ENCODE peak calls at places on chromosomes 4 and X, in five cellular contexts. J is chondrocyte, H is fibroblast of the aortic adventitia, V is type B pancreatic cell, R is WTC11. S is an unnamed sample.
A peak's percentile ranks its signal among the peaks of the same experiment; 100 is the strongest.

GRCh38 chrX:46180258-46180687 is 364.9 kb downstream of the ZNF674 start:
- DNase-seq in R (no peak), J (no peak), H (peak; percentile 91), V (no peak), S (no peak)

GRCh38 chr4:58734030-58734673 is 1624.0 kb upstream of the IGFBP7 start:
- DNase-seq in R (no peak), J (no peak), H (no peak), V (no peak), S (no peak)

GRCh38 chr4:84495448-84496221 is 3.5 kb downstream of the NKX6-1 start:
- DNase-seq in H (no peak), V (no peak), J (no peak), R (peak; percentile 39), S (peak; percentile 38)

GRCh38 chr4:158484173-158484885 is 37.4 kb upstream of the RXFP1 start:
- DNase-seq in J (no peak), V (no peak), R (no peak), H (no peak), S (no peak)

GRCh38 chrX:45801554-45801953 is 600.9 kb upstream of the DIPK2B start:
- DNase-seq in R (no peak), V (no peak), J (no peak), H (peak; percentile 60), S (no peak)

GRCh38 chr4:102477657-102478056 is 23.5 kb upstream of the NFKB1 start:
- DNase-seq in H (no peak), J (no peak), R (no peak), V (no peak), S (no peak)

GRCh38 chr4:74320559-74321118 is 12.4 kb downstream of the EPGN start:
- DNase-seq in H (peak; percentile 82), V (no peak), J (no peak), R (peak; percentile 52), S (peak; percentile 51)

GRCh38 chr4:164753873-164754488 is at the start of gene SMIM31:
- DNase-seq in J (no peak), V (no peak), H (no peak), R (no peak), S (no peak)

GRCh38 chr4:83618991-83619390 is 83.1 kb downstream of the GPAT3 start:
- DNase-seq in V (no peak), J (no peak), R (no peak), H (no peak), S (peak; percentile 16)

GRCh38 chr4:37922323-37922722 is 31.4 kb downstream of the TBC1D1 start:
- DNase-seq in H (peak; percentile 56), R (no peak), J (no peak), V (no peak), S (no peak)

GRCh38 chr4:163959932-163960331 is 465.4 kb downstream of the TMA16 start:
- DNase-seq in H (no peak), V (no peak), J (no peak), R (no peak), S (no peak)

GRCh38 chrX:85561216-85561615 is 181.8 kb upstream of the POF1B start:
- DNase-seq in H (no peak), V (no peak), J (no peak), R (no peak), S (no peak)

GRCh38 chr4:84545093-84545492 is 37.8 kb upstream of the CDS1 start:
- DNase-seq in J (no peak), H (no peak), R (no peak), V (no peak), S (no peak)

GRCh38 chr4:95867919-95868318 is 28.0 kb downstream of the PDHA2 start:
- DNase-seq in J (no peak), H (peak; percentile 1), V (no peak), R (no peak), S (no peak)

GRCh38 chr4:56757270-56757746 is 64.2 kb downstream of the SPINK2 start:
- DNase-seq in H (peak; percentile 43), R (peak; percentile 23), J (no peak), V (no peak), S (no peak)

GRCh38 chr4:176538217-176538925 is 218.6 kb downstream of the SPCS3 start:
- DNase-seq in R (no peak), V (no peak), H (peak; percentile 93), J (no peak), S (no peak)
- TF ChIP-seq CTCF in R (no peak), V (no peak), H (no peak), J (no peak), S (no peak)

GRCh38 chrX:27555514-27555913 is 34.6 kb upstream of the DCAF8L2 start:
- DNase-seq in R (no peak), V (no peak), H (peak; percentile 41), J (no peak), S (no peak)
- TF ChIP-seq CTCF in R (peak; percentile 23), V (peak; percentile 73), H (peak; percentile 49), J (peak; percentile 74), S (no peak)

GRCh38 chr4:120692964-120693363 is 229.6 kb downstream of the PRDM5 start:
- DNase-seq in H (peak; percentile 88), J (no peak), V (no peak), R (no peak), S (peak; percentile 15)
- TF ChIP-seq CTCF in H (no peak), J (peak; percentile 25), V (no peak), R (no peak), S (no peak)

GRCh38 chr4:81378398-81378797 is 93.3 kb downstream of the RASGEF1B start:
- DNase-seq in J (no peak), V (no peak), H (no peak), R (no peak), S (no peak)

GRCh38 chr4:81375745-81376144 is 96.0 kb downstream of the RASGEF1B start:
- DNase-seq in V (no peak), R (peak; percentile 60), H (no peak), J (no peak), S (no peak)

GRCh38 chr4:81377231-81377630 is 94.5 kb downstream of the RASGEF1B start:
- DNase-seq in J (no peak), H (no peak), R (no peak), V (no peak), S (no peak)

GRCh38 chr4:81376720-81377119 is 95.0 kb downstream of the RASGEF1B start:
- DNase-seq in V (no peak), R (no peak), J (no peak), H (no peak), S (no peak)

DNA sequence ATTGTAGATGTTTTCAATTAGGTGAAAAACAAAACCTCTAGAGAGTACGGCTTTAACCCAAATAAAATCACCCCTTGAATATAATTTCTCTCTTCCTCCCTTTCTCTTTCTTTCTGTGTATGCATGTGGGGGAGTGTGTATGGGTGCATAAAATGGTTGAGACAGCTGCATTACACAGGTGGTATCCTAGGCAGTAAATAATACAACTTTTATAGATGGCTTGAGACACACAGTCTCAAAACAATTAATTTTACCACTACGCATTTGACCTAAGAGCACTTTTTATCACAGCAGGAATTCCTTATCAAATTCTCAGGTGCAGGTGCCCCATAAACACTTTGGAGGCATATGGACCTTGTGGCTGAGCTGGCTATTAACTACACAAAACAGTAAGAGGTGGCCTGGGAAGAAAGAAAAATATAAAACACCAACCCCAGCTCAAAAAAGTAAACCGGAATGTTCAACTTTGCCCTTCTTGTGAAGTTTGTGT is 91.3 kb downstream of the RASGEF1B start:
- DNase-seq in R (no peak), H (no peak), V (no peak), J (no peak), S (no peak)
- TF ChIP-seq CTCF in R (no peak), H (no peak), V (no peak), J (no peak), S (no peak)

DNA sequence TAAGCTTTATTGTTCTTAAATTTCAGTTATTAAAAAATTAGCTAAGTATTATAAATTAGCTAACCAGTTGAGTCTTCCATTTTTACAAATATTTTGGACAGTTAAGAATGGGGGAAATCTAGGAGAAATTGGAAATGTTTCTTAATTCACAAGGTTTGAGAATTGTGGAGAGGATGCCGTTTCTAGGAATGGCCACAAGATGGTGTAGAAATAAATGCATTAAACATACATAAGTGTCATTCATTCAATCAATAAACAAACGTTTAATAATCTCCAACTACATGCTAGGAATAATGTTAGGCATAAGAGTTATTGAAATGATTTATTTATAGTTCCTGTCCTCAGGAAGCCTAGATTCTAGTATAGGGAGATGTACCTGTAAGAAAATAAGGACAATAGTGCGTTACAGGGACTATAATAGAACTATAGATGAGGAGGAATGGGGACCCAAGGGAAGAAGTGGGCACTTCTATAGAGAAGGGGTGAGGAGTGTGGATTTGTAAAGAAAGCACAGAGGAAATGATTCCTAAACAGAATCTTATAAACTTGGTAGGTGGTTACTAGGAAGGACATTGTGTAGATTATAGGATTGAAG is 195.7 kb upstream of the ANK2 start:
- DNase-seq in R (no peak), J (no peak), V (no peak), H (peak; percentile 28), S (no peak)
- TF ChIP-seq CTCF in R (no peak), J (peak; percentile 83), V (peak; percentile 69), H (peak; percentile 57), S (no peak)